ENCODE peak calls at places on chromosomes 12 and 14, in six cellular contexts. One of them, this sample, is unnamed.

GRCh38 chr12:67748761-67749075 is 100.2 kb downstream of the DYRK2 start:
- DNase-seq in hepatocyte: no peak
- DNase-seq in lower lobe of right lung: no peak
- DNase-seq in epithelial cell of esophagus: peak; percentile 65
- DNase-seq in fibroblast of lung: no peak
- DNase-seq in progenitor cell of endocrine pancreas: no peak
- DNase-seq in this sample: no peak

GRCh38 chr14:64766430-64767151 is 62.4 kb downstream of the PLEKHG3 start:
- DNase-seq in hepatocyte: no peak
- DNase-seq in lower lobe of right lung: no peak
- DNase-seq in epithelial cell of esophagus: peak; percentile 82
- DNase-seq in fibroblast of lung: no peak
- DNase-seq in progenitor cell of endocrine pancreas: no peak
- DNase-seq in this sample: no peak

GRCh38 chr14:58332514-58332913 is 34.2 kb downstream of the ARID4A start:
- DNase-seq in hepatocyte: no peak
- DNase-seq in lower lobe of right lung: no peak
- DNase-seq in epithelial cell of esophagus: no peak
- DNase-seq in fibroblast of lung: no peak
- DNase-seq in progenitor cell of endocrine pancreas: no peak
- DNase-seq in this sample: no peak

GRCh38 chr14:33127531-33127930 is 188.9 kb downstream of the NPAS3 start:
- DNase-seq in hepatocyte: no peak
- DNase-seq in lower lobe of right lung: no peak
- DNase-seq in epithelial cell of esophagus: peak; percentile 20
- DNase-seq in fibroblast of lung: no peak
- DNase-seq in progenitor cell of endocrine pancreas: no peak
- DNase-seq in this sample: no peak

GRCh38 chr12:114163766-114164165 is 197.6 kb upstream of the RBM19 start:
- DNase-seq in hepatocyte: peak; percentile 35
- DNase-seq in lower lobe of right lung: no peak
- DNase-seq in epithelial cell of esophagus: peak; percentile 22
- DNase-seq in fibroblast of lung: peak; percentile 68
- DNase-seq in progenitor cell of endocrine pancreas: no peak
- DNase-seq in this sample: no peak

GRCh38 chr12:613996-614726 is 49.1 kb downstream of the NINJ2 start:
- DNase-seq in hepatocyte: no peak
- DNase-seq in lower lobe of right lung: peak; percentile 69
- DNase-seq in epithelial cell of esophagus: no peak
- DNase-seq in fibroblast of lung: no peak
- DNase-seq in progenitor cell of endocrine pancreas: no peak
- DNase-seq in this sample: no peak

GRCh38 chr12:49198431-49199155 is 9.7 kb upstream of the TUBA1A start:
- DNase-seq in hepatocyte: no peak
- DNase-seq in lower lobe of right lung: no peak
- DNase-seq in epithelial cell of esophagus: peak; percentile 35
- DNase-seq in fibroblast of lung: peak; percentile 81
- DNase-seq in progenitor cell of endocrine pancreas: no peak
- DNase-seq in this sample: no peak

GRCh38 chr14:101228949-101229541 is 325.5 kb upstream of the RTL1 start:
- DNase-seq in hepatocyte: no peak
- DNase-seq in lower lobe of right lung: no peak
- DNase-seq in epithelial cell of esophagus: no peak
- DNase-seq in fibroblast of lung: no peak
- DNase-seq in progenitor cell of endocrine pancreas: no peak
- DNase-seq in this sample: no peak

GRCh38 chr12:28998662-28999120 is 150.4 kb upstream of the FAR2 start:
- DNase-seq in hepatocyte: peak; percentile 36
- DNase-seq in lower lobe of right lung: no peak
- DNase-seq in epithelial cell of esophagus: peak; percentile 44
- DNase-seq in fibroblast of lung: peak; percentile 53
- DNase-seq in progenitor cell of endocrine pancreas: no peak
- DNase-seq in this sample: no peak

GRCh38 chr12:57694459-57695019 is 607 bp downstream of the OS9 start:
- DNase-seq in hepatocyte: peak; percentile 47
- DNase-seq in lower lobe of right lung: no peak
- DNase-seq in epithelial cell of esophagus: peak; percentile 13
- DNase-seq in fibroblast of lung: peak; percentile 25
- DNase-seq in progenitor cell of endocrine pancreas: no peak
- DNase-seq in this sample: no peak

GRCh38 chr12:67698711-67699603 is 50.4 kb downstream of the DYRK2 start:
- DNase-seq in hepatocyte: no peak
- DNase-seq in lower lobe of right lung: no peak
- DNase-seq in epithelial cell of esophagus: peak; percentile 83
- DNase-seq in fibroblast of lung: peak; percentile 40
- DNase-seq in progenitor cell of endocrine pancreas: no peak
- DNase-seq in this sample: no peak

GRCh38 chr14:23640524-23641141 is 4.5 kb downstream of the DHRS2 start:
- DNase-seq in hepatocyte: peak; percentile 53
- DNase-seq in lower lobe of right lung: no peak
- DNase-seq in epithelial cell of esophagus: no peak
- DNase-seq in fibroblast of lung: peak; percentile 67
- DNase-seq in progenitor cell of endocrine pancreas: no peak
- DNase-seq in this sample: no peak

GRCh38 chr12:34399631-34400422 is 377.5 kb downstream of the ALG10 start:
- DNase-seq in hepatocyte: peak; percentile 1
- DNase-seq in lower lobe of right lung: peak; percentile 32
- DNase-seq in epithelial cell of esophagus: no peak
- DNase-seq in fibroblast of lung: no peak
- DNase-seq in progenitor cell of endocrine pancreas: peak; percentile 10
- DNase-seq in this sample: no peak

GRCh38 chr12:112122823-112123690 is 2.3 kb upstream of the TRAFD1 start:
- DNase-seq in hepatocyte: peak; percentile 23
- DNase-seq in lower lobe of right lung: no peak
- DNase-seq in epithelial cell of esophagus: peak; percentile 40
- DNase-seq in fibroblast of lung: peak; percentile 98
- DNase-seq in progenitor cell of endocrine pancreas: no peak
- DNase-seq in this sample: no peak

GRCh38 chr14:102825307-102826095 is 48.3 kb downstream of the TRAF3 start:
- DNase-seq in hepatocyte: no peak
- DNase-seq in lower lobe of right lung: no peak
- DNase-seq in epithelial cell of esophagus: no peak
- DNase-seq in fibroblast of lung: no peak
- DNase-seq in progenitor cell of endocrine pancreas: no peak
- DNase-seq in this sample: no peak

GRCh38 chr14:64114166-64114565 is 180.0 kb downstream of the ESR2 start:
- DNase-seq in hepatocyte: peak; percentile 61
- DNase-seq in lower lobe of right lung: no peak
- DNase-seq in epithelial cell of esophagus: peak; percentile 71
- DNase-seq in fibroblast of lung: peak; percentile 27
- DNase-seq in progenitor cell of endocrine pancreas: no peak
- DNase-seq in this sample: peak; percentile 36

GRCh38 chr14:97878727-97879126 is 1081.5 kb downstream of the VRK1 start:
- DNase-seq in hepatocyte: no peak
- DNase-seq in lower lobe of right lung: no peak
- DNase-seq in epithelial cell of esophagus: peak; percentile 42
- DNase-seq in fibroblast of lung: no peak
- DNase-seq in progenitor cell of endocrine pancreas: no peak
- DNase-seq in this sample: no peak

GRCh38 chr14:49867831-49868719 is 15.5 kb upstream of the NEMF start:
- DNase-seq in hepatocyte: peak; percentile 98
- DNase-seq in lower lobe of right lung: peak; percentile 99
- DNase-seq in epithelial cell of esophagus: peak; percentile 99
- DNase-seq in fibroblast of lung: peak; percentile 96
- DNase-seq in progenitor cell of endocrine pancreas: peak; percentile 91
- DNase-seq in this sample: peak; percentile 57

GRCh38 chr12:55728932-55729591 is at the start of gene CD63:
- DNase-seq in hepatocyte: peak; percentile 96
- DNase-seq in lower lobe of right lung: peak; percentile 94
- DNase-seq in epithelial cell of esophagus: peak; percentile 76
- DNase-seq in fibroblast of lung: peak; percentile 96
- DNase-seq in progenitor cell of endocrine pancreas: peak; percentile 65
- DNase-seq in this sample: peak; percentile 86

GRCh38 chr12:68501226-68501625 is 109.5 kb upstream of the RAP1B start:
- DNase-seq in hepatocyte: no peak
- DNase-seq in lower lobe of right lung: no peak
- DNase-seq in epithelial cell of esophagus: no peak
- DNase-seq in fibroblast of lung: no peak
- DNase-seq in progenitor cell of endocrine pancreas: no peak
- DNase-seq in this sample: no peak

GRCh38 chr12:47017901-47018479 is 61.4 kb upstream of the PCED1B start:
- DNase-seq in hepatocyte: no peak
- DNase-seq in lower lobe of right lung: no peak
- DNase-seq in epithelial cell of esophagus: peak; percentile 88
- DNase-seq in fibroblast of lung: no peak
- DNase-seq in progenitor cell of endocrine pancreas: no peak
- DNase-seq in this sample: no peak

GRCh38 chr12:47636908-47637780 is 68.7 kb downstream of the RPAP3 start:
- DNase-seq in hepatocyte: peak; percentile 13
- DNase-seq in lower lobe of right lung: peak; percentile 79
- DNase-seq in epithelial cell of esophagus: peak; percentile 71
- DNase-seq in fibroblast of lung: no peak
- DNase-seq in progenitor cell of endocrine pancreas: no peak
- DNase-seq in this sample: no peak

GRCh38 chr12:106973545-106973944 is 13.4 kb downstream of the MTERF2 start:
- DNase-seq in hepatocyte: no peak
- DNase-seq in lower lobe of right lung: no peak
- DNase-seq in epithelial cell of esophagus: no peak
- DNase-seq in fibroblast of lung: no peak
- DNase-seq in progenitor cell of endocrine pancreas: no peak
- DNase-seq in this sample: no peak

DNA sequence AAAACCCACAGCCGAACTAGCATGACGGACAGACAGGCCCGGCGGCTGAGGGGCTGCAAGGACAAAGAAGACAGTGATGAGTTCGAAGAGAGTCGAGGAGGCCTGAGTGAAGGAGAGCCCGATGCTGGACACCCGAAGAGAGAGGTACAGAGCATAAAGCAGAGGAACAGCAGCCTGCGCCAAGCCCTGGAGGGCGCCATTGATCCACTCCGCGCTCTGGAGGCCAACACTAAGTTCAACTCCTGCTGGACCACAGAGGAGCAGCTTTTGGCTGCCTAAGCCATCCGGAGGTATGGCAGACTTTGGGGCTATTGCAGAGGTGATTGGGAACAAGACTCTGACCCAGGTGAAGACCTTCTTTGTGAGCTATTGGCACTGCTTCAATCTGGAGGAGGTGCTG is 7.8 kb upstream of the PLXNC1 start:
- DNase-seq in hepatocyte: peak; percentile 27
- DNase-seq in lower lobe of right lung: no peak
- DNase-seq in epithelial cell of esophagus: no peak
- DNase-seq in fibroblast of lung: no peak
- DNase-seq in progenitor cell of endocrine pancreas: no peak
- DNase-seq in this sample: no peak
- TF ChIP-seq CTCF in hepatocyte: no peak
- TF ChIP-seq CTCF in lower lobe of right lung: peak; percentile 39
- TF ChIP-seq CTCF in epithelial cell of esophagus: peak; percentile 21
- TF ChIP-seq CTCF in fibroblast of lung: peak; percentile 30
- TF ChIP-seq CTCF in progenitor cell of endocrine pancreas: peak; percentile 54
- TF ChIP-seq CTCF in this sample: peak; percentile 31

DNA sequence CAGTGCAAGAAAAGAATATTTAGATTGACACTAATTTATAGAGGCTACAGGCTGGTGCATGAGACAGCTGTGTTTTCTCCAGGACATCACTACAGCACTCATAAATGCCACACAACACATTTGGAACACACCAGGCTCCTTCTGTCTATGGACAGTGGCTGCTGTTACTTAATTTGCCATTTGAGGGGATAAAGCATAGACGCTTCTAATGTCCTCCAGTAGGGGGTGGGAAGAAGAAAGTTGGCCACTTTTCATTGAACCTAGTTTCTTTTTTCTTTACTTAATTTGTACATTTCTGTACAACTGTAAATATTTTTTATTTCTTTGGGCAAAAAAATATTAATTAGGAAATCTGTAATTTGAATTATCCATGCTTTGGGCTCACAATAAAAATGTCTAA is 12.4 kb upstream of the RTN1 start:
- DNase-seq in hepatocyte: no peak
- DNase-seq in lower lobe of right lung: no peak
- DNase-seq in epithelial cell of esophagus: no peak
- DNase-seq in fibroblast of lung: no peak
- DNase-seq in progenitor cell of endocrine pancreas: no peak
- DNase-seq in this sample: no peak
- TF ChIP-seq CTCF in hepatocyte: peak; percentile 16
- TF ChIP-seq CTCF in lower lobe of right lung: no peak
- TF ChIP-seq CTCF in epithelial cell of esophagus: peak; percentile 21
- TF ChIP-seq CTCF in fibroblast of lung: peak; percentile 39
- TF ChIP-seq CTCF in progenitor cell of endocrine pancreas: peak; percentile 62
- TF ChIP-seq CTCF in this sample: no peak

GRCh38 chr14:73764881-73765280 is 50.7 kb upstream of the PNMA1 start:
- DNase-seq in hepatocyte: no peak
- DNase-seq in lower lobe of right lung: peak; percentile 77
- DNase-seq in epithelial cell of esophagus: no peak
- DNase-seq in fibroblast of lung: no peak
- DNase-seq in progenitor cell of endocrine pancreas: no peak
- DNase-seq in this sample: no peak
- TF ChIP-seq CTCF in hepatocyte: no peak
- TF ChIP-seq CTCF in lower lobe of right lung: no peak
- TF ChIP-seq CTCF in epithelial cell of esophagus: no peak
- TF ChIP-seq CTCF in fibroblast of lung: no peak
- TF ChIP-seq CTCF in progenitor cell of endocrine pancreas: no peak
- TF ChIP-seq CTCF in this sample: no peak

DNA sequence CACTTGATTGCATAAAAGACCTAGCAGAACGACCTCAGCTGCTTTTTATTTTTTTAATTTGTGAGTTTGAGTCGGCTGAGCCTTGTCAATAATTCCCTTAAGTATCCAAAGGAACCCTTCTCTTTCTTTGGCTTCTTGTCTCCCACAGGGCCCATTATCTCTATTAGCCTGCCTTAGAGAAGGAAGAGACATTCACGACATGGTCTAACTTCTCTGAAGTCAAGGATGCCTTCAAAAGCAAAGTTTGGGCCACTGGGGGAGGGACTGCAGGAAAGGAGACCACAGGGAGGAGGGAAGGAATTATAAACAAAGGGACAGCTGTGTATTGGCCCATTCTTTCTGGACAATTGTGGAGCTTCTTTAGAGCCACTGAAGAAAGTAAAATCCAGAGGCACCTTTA is 126.4 kb downstream of the BRMS1L start:
- DNase-seq in hepatocyte: no peak
- DNase-seq in lower lobe of right lung: no peak
- DNase-seq in epithelial cell of esophagus: no peak
- DNase-seq in fibroblast of lung: no peak
- DNase-seq in progenitor cell of endocrine pancreas: no peak
- DNase-seq in this sample: no peak
- TF ChIP-seq CTCF in hepatocyte: no peak
- TF ChIP-seq CTCF in lower lobe of right lung: no peak
- TF ChIP-seq CTCF in epithelial cell of esophagus: no peak
- TF ChIP-seq CTCF in fibroblast of lung: no peak
- TF ChIP-seq CTCF in progenitor cell of endocrine pancreas: no peak
- TF ChIP-seq CTCF in this sample: no peak

GRCh38 chr14:75310295-75311059 is 31.8 kb downstream of the FOS start:
- DNase-seq in hepatocyte: peak; percentile 87
- DNase-seq in lower lobe of right lung: peak; percentile 85
- DNase-seq in epithelial cell of esophagus: peak; percentile 45
- DNase-seq in fibroblast of lung: peak; percentile 95
- DNase-seq in progenitor cell of endocrine pancreas: no peak
- DNase-seq in this sample: no peak

GRCh38 chr14:75301666-75302325 is 23.2 kb downstream of the FOS start:
- DNase-seq in hepatocyte: peak; percentile 73
- DNase-seq in lower lobe of right lung: peak; percentile 82
- DNase-seq in epithelial cell of esophagus: no peak
- DNase-seq in fibroblast of lung: peak; percentile 47
- DNase-seq in progenitor cell of endocrine pancreas: no peak
- DNase-seq in this sample: no peak

GRCh38 chr14:75303415-75303814 is 24.8 kb downstream of the FOS start:
- DNase-seq in hepatocyte: peak; percentile 90
- DNase-seq in lower lobe of right lung: peak; percentile 70
- DNase-seq in epithelial cell of esophagus: peak; percentile 76
- DNase-seq in fibroblast of lung: peak; percentile 79
- DNase-seq in progenitor cell of endocrine pancreas: no peak
- DNase-seq in this sample: peak; percentile 64

GRCh38 chr14:75307700-75308379 is 29.2 kb downstream of the FOS start:
- DNase-seq in hepatocyte: peak; percentile 93
- DNase-seq in lower lobe of right lung: peak; percentile 86
- DNase-seq in epithelial cell of esophagus: peak; percentile 84
- DNase-seq in fibroblast of lung: peak; percentile 86
- DNase-seq in progenitor cell of endocrine pancreas: peak; percentile 82
- DNase-seq in this sample: no peak

GRCh38 chr14:75306917-75307699 is 28.5 kb downstream of the FOS start:
- DNase-seq in hepatocyte: peak; percentile 50
- DNase-seq in lower lobe of right lung: no peak
- DNase-seq in epithelial cell of esophagus: peak; percentile 52
- DNase-seq in fibroblast of lung: no peak
- DNase-seq in progenitor cell of endocrine pancreas: no peak
- DNase-seq in this sample: no peak
- TF ChIP-seq CTCF in hepatocyte: peak; percentile 50
- TF ChIP-seq CTCF in lower lobe of right lung: no peak
- TF ChIP-seq CTCF in epithelial cell of esophagus: peak; percentile 64
- TF ChIP-seq CTCF in fibroblast of lung: peak; percentile 34
- TF ChIP-seq CTCF in progenitor cell of endocrine pancreas: peak; percentile 35
- TF ChIP-seq CTCF in this sample: peak; percentile 51

This sample was measured in D721Med.